ENCODE peak calls at places on chromosomes 4 and X, in eight cellular contexts. X, A, G, L, O, R, J and V are unnamed samples.

GRCh38 chr4:7399433-7400234 is 35.1 kb downstream of the PSAPL1 start:
- DNase-seq in X (no peak), A (no peak), G (no peak), L (no peak), O (peak; percentile 1), R (no peak), J (no peak), V (no peak)

GRCh38 chr4:6689506-6689960 is 4.1 kb upstream of the S100P start:
- DNase-seq in X (no peak), A (peak; percentile 19), G (no peak), L (peak; percentile 70), O (no peak), R (no peak), J (no peak), V (no peak)

GRCh38 chrX:44903842-44904530 is 31.0 kb downstream of the KDM6A start:
- DNase-seq in X (peak; percentile 3), A (no peak), G (no peak), L (no peak), O (no peak), R (no peak), J (peak; percentile 19), V (peak; percentile 49)

GRCh38 chr4:85402371-85402770 is 72.6 kb upstream of the ARHGAP24 start:
- DNase-seq in X (peak; percentile 95), A (no peak), G (no peak), L (no peak), O (no peak), R (no peak), J (no peak), V (no peak)

GRCh38 chr4:112418092-112418491 is 97.9 kb downstream of the NEUROG2 start:
- DNase-seq in X (no peak), A (no peak), G (peak; percentile 78), L (no peak), O (no peak), R (no peak), J (no peak), V (no peak)

GRCh38 chr4:154314248-154314647 is 177.4 kb downstream of the DCHS2 start:
- DNase-seq in X (peak; percentile 74), A (peak; percentile 53), G (peak; percentile 43), L (no peak), O (no peak), R (peak; percentile 37), J (no peak), V (no peak)

GRCh38 chr4:123479944-123480343 is 83.3 kb downstream of the SPRY1 start:
- DNase-seq in X (peak; percentile 12), A (peak; percentile 62), G (no peak), L (peak; percentile 15), O (no peak), R (no peak), J (no peak), V (peak; percentile 20)

GRCh38 chr4:25861951-25862410 is 807 bp downstream of the SEL1L3 start:
- DNase-seq in X (peak; percentile 70), A (peak; percentile 49), G (peak; percentile 64), L (peak; percentile 28), O (no peak), R (no peak), J (peak; percentile 53), V (peak; percentile 73)

GRCh38 chr4:82905205-82905604 is 4.7 kb downstream of the THAP9 start:
- DNase-seq in X (peak; percentile 68), A (peak; percentile 58), G (no peak), L (no peak), O (no peak), R (no peak), J (peak; percentile 68), V (no peak)

GRCh38 chrX:120604359-120604782 is 470 bp downstream of the MCTS1 start:
- DNase-seq in X (peak; percentile 66), A (peak; percentile 37), G (no peak), L (peak; percentile 8), O (peak; percentile 55), R (no peak), J (peak; percentile 29), V (peak; percentile 63)

GRCh38 chrX:102067966-102068723 is 57.3 kb upstream of the TCEAL2 start:
- DNase-seq in X (peak; percentile 38), A (peak; percentile 48), G (peak; percentile 21), L (peak; percentile 1), O (peak; percentile 10), R (no peak), J (peak; percentile 41), V (peak; percentile 4)

GRCh38 chr4:71992571-71992970 is 39.2 kb upstream of the NPFFR2 start:
- DNase-seq in X (no peak), A (no peak), G (no peak), L (no peak), O (no peak), R (no peak), J (peak; percentile 14), V (no peak)

GRCh38 chrX:100673397-100673953 is 29.5 kb downstream of the SRPX2 start:
- DNase-seq in X (peak; percentile 74), A (peak; percentile 34), G (no peak), L (no peak), O (no peak), R (no peak), J (no peak), V (no peak)

GRCh38 chr4:88803600-88804096 is 106.0 kb upstream of the NAP1L5 start:
- DNase-seq in X (peak; percentile 87), A (peak; percentile 93), G (no peak), L (no peak), O (no peak), R (no peak), J (no peak), V (no peak)

GRCh38 chr4:152460488-152460887 is 75.4 kb downstream of the FBXW7 start:
- DNase-seq in X (peak; percentile 82), A (peak; percentile 41), G (no peak), L (no peak), O (no peak), R (no peak), J (peak; percentile 64), V (peak; percentile 29)

GRCh38 chr4:120709986-120710385 is 212.5 kb downstream of the PRDM5 start:
- DNase-seq in X (peak; percentile 56), A (no peak), G (no peak), L (no peak), O (no peak), R (no peak), J (no peak), V (no peak)

GRCh38 chr4:88591787-88592599 is at the start of gene HERC3:
- DNase-seq in X (peak; percentile 95), A (peak; percentile 83), G (peak; percentile 92), L (peak; percentile 87), O (peak; percentile 97), R (peak; percentile 59), J (peak; percentile 88), V (peak; percentile 88)

GRCh38 chr4:88219099-88219498 is 60.7 kb upstream of the ABCG2 start:
- DNase-seq in X (peak; percentile 76), A (peak; percentile 57), G (peak; percentile 76), L (no peak), O (peak; percentile 44), R (peak; percentile 28), J (peak; percentile 61), V (peak; percentile 72)

GRCh38 chrX:12802741-12803140 is 11.5 kb downstream of the PRPS2 start:
- DNase-seq in X (no peak), A (no peak), G (no peak), L (no peak), O (no peak), R (no peak), J (no peak), V (no peak)

GRCh38 chrX:24019448-24019847 is 7.5 kb downstream of the KLHL15 start:
- DNase-seq in X (no peak), A (no peak), G (no peak), L (no peak), O (no peak), R (no peak), J (no peak), V (no peak)

DNA sequence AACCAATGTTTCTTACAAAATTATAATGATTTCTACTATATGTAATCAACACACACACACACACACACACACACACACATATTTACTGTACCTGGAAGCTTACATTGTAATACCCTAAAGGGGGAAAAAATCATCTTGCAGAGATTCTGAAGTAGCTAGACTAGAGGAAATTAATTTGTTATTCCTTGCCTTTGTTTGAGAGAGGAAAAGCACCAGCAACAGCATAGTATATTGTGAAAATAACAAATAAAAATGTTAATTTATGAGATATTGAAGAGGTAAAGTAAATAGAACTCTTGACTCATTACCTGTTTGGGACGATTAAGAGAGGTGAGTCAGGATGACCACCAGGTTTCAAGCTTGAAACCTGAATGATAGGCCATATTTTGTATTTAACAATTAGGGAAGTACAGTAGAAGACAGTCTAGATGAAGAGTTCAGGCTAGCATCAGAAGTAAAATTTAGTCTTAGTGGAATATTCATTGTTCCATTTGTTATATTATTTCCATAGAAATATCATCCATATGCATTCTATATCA is 873.4 kb upstream of the PCDH10 start:
- DNase-seq in X (no peak), A (peak; percentile 73), G (no peak), L (no peak), O (no peak), R (no peak), J (no peak), V (no peak)
- H3K9me2 ChIP-seq in X (no peaks in the 10 kb centered on the region), A (no peaks in the 10 kb centered on the region), G (no peaks in the 10 kb centered on the region), L (no peaks in the 10 kb centered on the region), O (no peaks in the 10 kb centered on the region), R (no peaks in the 10 kb centered on the region), J (no peaks in the 10 kb centered on the region), V (no peaks in the 10 kb centered on the region)

DNA sequence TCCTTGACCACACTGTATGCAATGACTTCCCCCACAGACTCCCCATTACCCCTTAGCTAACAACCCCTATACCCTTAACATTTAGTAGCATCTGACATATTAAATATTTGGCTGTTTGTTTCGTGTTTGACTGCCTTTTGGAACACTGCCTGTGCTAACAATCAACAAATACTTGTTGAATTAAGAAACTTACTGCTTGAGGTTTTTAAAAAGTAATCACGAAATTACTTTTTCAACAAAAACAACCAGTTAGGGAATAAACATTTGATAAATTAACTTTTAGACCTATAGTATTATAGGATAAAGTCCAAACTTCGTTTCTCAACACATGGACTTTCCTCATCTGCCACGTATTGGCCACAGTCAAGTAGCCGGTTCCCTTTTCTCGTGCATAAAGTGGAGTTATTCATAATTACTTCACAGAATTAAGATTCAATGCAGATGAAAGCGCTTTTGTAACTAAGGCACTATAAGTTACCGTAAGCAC is 555 bp upstream of the ELMOD2 start:
- DNase-seq in X (no peak), A (no peak), G (no peak), L (no peak), O (no peak), R (no peak), J (no peak), V (no peak)
- H2AFZ ChIP-seq in X (peak overlapping the region; percentile 97), A (peak overlapping the region; percentile 98), G (peak overlapping the region; percentile 14), L (peak overlapping the region; percentile 77), O (peak overlapping the region; percentile 77), R (peak overlapping the region; percentile 99), J (peak overlapping the region; percentile 68), V (peak overlapping the region; percentile 69)

DNA sequence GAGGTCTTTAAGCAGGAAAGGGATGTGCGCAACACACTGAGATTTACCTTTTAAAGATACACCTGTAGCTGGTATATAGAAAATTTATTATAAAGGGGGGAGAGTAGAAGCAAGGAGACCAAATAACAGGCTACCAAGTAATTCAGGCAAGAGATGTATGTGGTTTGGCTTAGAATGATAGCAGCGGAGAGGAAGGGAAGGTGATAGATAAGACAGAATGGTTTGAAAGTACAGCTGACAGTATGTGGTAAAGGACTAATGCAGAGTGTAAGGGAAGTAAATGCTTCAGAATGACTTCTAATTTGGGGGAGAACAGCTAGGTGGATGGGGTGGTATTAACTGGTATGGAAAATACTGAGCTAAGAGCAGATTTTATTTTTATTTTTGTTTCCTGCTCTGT is 308.9 kb downstream of the ANTXR2 start:
- DNase-seq in X (no peak), A (no peak), G (no peak), L (no peak), O (no peak), R (no peak), J (no peak), V (no peak)
- H3K4me2 ChIP-seq in X (no peak overlapping the region), A (no peak overlapping the region), G (no peak overlapping the region), L (no peak overlapping the region), O (no peak overlapping the region), R (no peak overlapping the region), J (no peak overlapping the region), V (no peak overlapping the region)

GRCh38 chr4:125714845-125715244 is 400.1 kb downstream of the FAT4 start:
- DNase-seq in X (peak; percentile 23), A (no peak), G (peak; percentile 70), L (no peak), O (no peak), R (no peak), J (no peak), V (no peak)
- H3K9me2 ChIP-seq in X (no peaks in the 10 kb centered on the region), A (no peaks in the 10 kb centered on the region), G (peaks cover 12% of the 10 kb centered on the region), L (peaks cover 3% of the 10 kb centered on the region), O (no peaks in the 10 kb centered on the region), R (peaks cover 3% of the 10 kb centered on the region), J (no peaks in the 10 kb centered on the region), V (no peaks in the 10 kb centered on the region)